ENCODE peak calls at places on chromosomes 4 and X, in seven cellular contexts. E is Panc1, O is tibial artery, C is choroid plexus epithelial cell, F is stomach, J is GM23338, A is brain microvascular endothelial cell. K is an unnamed sample.

GRCh38 chr4:176186721-176187395 is 8.5 kb downstream of the SPATA4 start:
- DNase-seq in O (no peak), A (no peak), F (no peak), J (no peak), C (peak; percentile 26), E (no peak), K (no peak)

GRCh38 chrX:154594491-154594890 is 9.6 kb downstream of the CTAG1A start:
- DNase-seq in J (no peak), C (no peak), O (no peak), E (no peak), A (no peak), F (no peak), K (no peak)

GRCh38 chr4:95640337-95640736 is 91.6 kb upstream of the UNC5C start:
- DNase-seq in O (no peak), A (no peak), J (no peak), F (no peak), C (peak; percentile 38), E (no peak), K (no peak)

GRCh38 chrX:12447448-12448154 is 309.3 kb downstream of the FRMPD4 start:
- DNase-seq in F (no peak), J (no peak), E (no peak), A (peak; percentile 65), C (peak; percentile 13), O (no peak), K (peak; percentile 90)

GRCh38 chrX:1109580-1110119 is 102.8 kb downstream of the CRLF2 start:
- DNase-seq in F (no peak), A (no peak), O (no peak), J (no peak), E (no peak), C (no peak), K (no peak)

GRCh38 chr4:24978291-24979072 is 52.3 kb downstream of the LGI2 start:
- DNase-seq in F (no peak), O (no peak), E (no peak), C (no peak), A (no peak), J (no peak), K (no peak)

GRCh38 chr4:52670121-52670520 is 11.0 kb upstream of the USP46 start:
- DNase-seq in F (no peak), C (no peak), J (no peak), A (no peak), E (no peak), O (no peak), K (no peak)

GRCh38 chr4:139630991-139631390 is 34.6 kb upstream of the MGST2 start:
- DNase-seq in A (no peak), J (peak; percentile 49), E (no peak), C (no peak), O (no peak), F (no peak), K (no peak)

GRCh38 chr4:41121906-41122305 is 92.4 kb downstream of the APBB2 start:
- DNase-seq in J (no peak), A (no peak), C (no peak), O (no peak), F (no peak), E (no peak), K (no peak)

GRCh38 chr4:19659131-19659530 is 592.6 kb upstream of the SLIT2 start:
- DNase-seq in J (no peak), A (no peak), E (no peak), O (no peak), C (no peak), F (no peak), K (no peak)

GRCh38 chr4:74410272-74410671 is 34.7 kb upstream of the AREG start:
- DNase-seq in E (no peak), A (no peak), J (peak; percentile 27), O (no peak), C (peak; percentile 72), F (no peak), K (peak; percentile 100)

DNA sequence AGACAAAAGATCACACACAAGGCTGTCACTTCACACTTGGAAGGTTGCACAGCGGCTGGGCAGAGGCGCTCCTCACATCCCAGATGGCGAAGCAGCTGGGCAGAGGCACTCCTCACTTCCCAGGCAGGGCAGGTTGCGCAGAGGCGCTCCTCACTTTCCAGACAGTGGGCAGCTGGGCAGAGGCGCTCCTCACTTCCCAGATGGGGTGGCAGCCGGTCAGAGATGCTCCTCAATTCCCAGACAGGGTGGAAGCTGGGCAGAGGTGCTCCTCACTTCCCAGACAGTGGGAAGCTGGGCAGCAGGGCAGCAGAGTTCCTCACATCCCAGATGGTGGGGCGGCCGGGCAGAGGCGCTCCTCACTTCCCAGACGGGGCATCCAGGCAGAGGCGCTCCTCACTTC is 199.2 kb downstream of the RTL9 start:
- DNase-seq in A (no peak), C (no peak), E (no peak), F (no peak), O (no peak), J (no peak), K (no peak)
- H3K4me3 ChIP-seq in A (no peak overlapping the region), C (no peak overlapping the region), E (no peak overlapping the region), F (no peak overlapping the region), O (no peak overlapping the region), J (no peak overlapping the region), K (no peak overlapping the region)

DNA sequence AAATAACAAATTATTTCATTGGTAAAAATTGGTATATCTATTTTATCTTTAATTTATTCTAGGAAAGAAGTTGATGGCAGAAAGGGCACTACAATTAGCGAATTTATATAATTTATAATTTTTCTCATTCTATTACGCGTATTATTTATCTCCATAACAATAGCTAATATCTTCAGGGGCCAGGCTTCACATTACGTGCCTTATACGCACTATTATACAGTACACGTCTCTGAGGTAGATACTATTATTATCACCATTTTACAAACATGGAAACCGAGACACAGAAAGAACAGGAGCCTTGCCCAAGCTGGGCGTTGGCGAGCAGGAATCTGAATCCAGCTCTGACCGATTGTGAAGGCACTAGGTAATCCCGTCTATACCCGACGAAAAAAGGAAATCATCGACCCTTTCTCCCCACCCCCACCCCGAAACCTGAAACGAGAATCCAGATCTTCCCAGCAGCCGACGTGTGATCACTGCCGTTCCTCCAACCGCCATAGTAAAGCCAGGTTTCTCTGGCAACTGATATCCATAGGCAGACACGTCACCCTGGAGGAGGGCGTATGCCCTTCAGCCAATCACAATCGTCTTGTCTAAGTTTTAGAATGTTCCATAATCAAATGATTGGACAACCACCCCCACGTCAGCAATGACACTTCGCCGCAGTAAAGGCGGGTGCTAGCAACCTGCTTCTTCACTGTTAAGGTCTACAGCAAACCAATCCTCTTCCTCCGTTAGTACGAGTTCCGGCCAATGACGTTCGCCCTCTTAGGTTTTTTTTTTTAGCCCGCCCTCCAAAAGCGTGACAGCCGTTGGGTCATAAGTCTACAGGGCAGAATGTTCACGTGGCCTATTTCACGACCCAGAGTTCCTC is at the start of gene MORF4L2:
- DNase-seq in E (peak; percentile 99), O (peak; percentile 96), F (peak; percentile 89), C (peak; percentile 99), A (peak; percentile 97), J (peak; percentile 92), K (peak; percentile 95)
- H3K4me3 ChIP-seq in E (peak within 1 kb of the TSS; percentile 99), O (peak within 1 kb of the TSS; percentile 64), F (peak within 1 kb of the TSS; percentile 55), C (peak within 1 kb of the TSS; percentile 76), A (peak within 1 kb of the TSS; percentile 77), J (peak within 1 kb of the TSS; percentile 60), K (peak within 1 kb of the TSS; percentile 69)

GRCh38 chrX:138711399-138712347 is at the start of gene FGF13:
- DNase-seq in O (peak; percentile 72), J (peak; percentile 63), A (no peak), F (peak; percentile 29), C (no peak), E (no peak), K (peak; percentile 1)
- H3K4me3 ChIP-seq in O (peak within 1 kb of the TSS; percentile 75), J (peak within 1 kb of the TSS; percentile 66), A (peak within 1 kb of the TSS; percentile 37), F (peak within 1 kb of the TSS; percentile 49), C (no peak within 1 kb of the TSS), E (no peak within 1 kb of the TSS), K (peak within 1 kb of the TSS; percentile 12)

GRCh38 chr4:188984518-188984917 is 845.3 kb downstream of the TRIML1 start:
- DNase-seq in J (no peak), C (no peak), A (no peak), F (no peak), E (no peak), O (no peak), K (no peak)
- H3K4me3 ChIP-seq in J (no peak overlapping the region), C (no peak overlapping the region), A (no peak overlapping the region), F (no peak overlapping the region), E (no peak overlapping the region), O (no peak overlapping the region), K (no peak overlapping the region)